ENCODE peak calls at places on chromosome 22, in seven cellular contexts. One of them, this sample, is unnamed.

GRCh38 chr22:24758164-24758799 is 16.2 kb downstream of the PIWIL3 start:
- DNase-seq in PC-3: peak; percentile 68
- DNase-seq in right cardiac atrium: peak; percentile 46
- DNase-seq in adrenal gland: peak; percentile 59
- DNase-seq in Peyer's patch: no peak
- DNase-seq in Caco-2: peak; percentile 68
- DNase-seq in upper lobe of left lung: peak; percentile 25
- DNase-seq in this sample: peak; percentile 81

GRCh38 chr22:49583886-49584505 is 243.7 kb downstream of the BRD1 start:
- DNase-seq in PC-3: no peak
- DNase-seq in right cardiac atrium: no peak
- DNase-seq in Caco-2: no peak
- DNase-seq in adrenal gland: no peak
- DNase-seq in Peyer's patch: peak; percentile 22
- DNase-seq in upper lobe of left lung: no peak
- DNase-seq in this sample: no peak

GRCh38 chr22:23608583-23608982 is 23.5 kb downstream of the DRICH1 start:
- DNase-seq in Caco-2: peak; percentile 53
- DNase-seq in upper lobe of left lung: no peak
- DNase-seq in PC-3: peak; percentile 4
- DNase-seq in right cardiac atrium: no peak
- DNase-seq in Peyer's patch: no peak
- DNase-seq in adrenal gland: no peak
- DNase-seq in this sample: peak; percentile 73

GRCh38 chr22:23862103-23862502 is 4.4 kb downstream of the SLC2A11 start:
- DNase-seq in right cardiac atrium: no peak
- DNase-seq in PC-3: peak; percentile 49
- DNase-seq in upper lobe of left lung: peak; percentile 40
- DNase-seq in adrenal gland: no peak
- DNase-seq in Caco-2: peak; percentile 73
- DNase-seq in Peyer's patch: no peak
- DNase-seq in this sample: peak; percentile 64

GRCh38 chr22:19177164-19178064 is 1.1 kb downstream of the SLC25A1 start:
- DNase-seq in PC-3: no peak
- DNase-seq in right cardiac atrium: no peak
- DNase-seq in Caco-2: no peak
- DNase-seq in Peyer's patch: no peak
- DNase-seq in adrenal gland: no peak
- DNase-seq in upper lobe of left lung: no peak
- DNase-seq in this sample: no peak

GRCh38 chr22:24977370-24978230 is 25.1 kb downstream of the KIAA1671 start:
- DNase-seq in PC-3: no peak
- DNase-seq in right cardiac atrium: peak; percentile 83
- DNase-seq in Peyer's patch: peak; percentile 70
- DNase-seq in Caco-2: no peak
- DNase-seq in adrenal gland: peak; percentile 52
- DNase-seq in upper lobe of left lung: peak; percentile 47
- DNase-seq in this sample: peak; percentile 33

GRCh38 chr22:29690481-29690880 is 29.3 kb upstream of the CABP7 start:
- DNase-seq in upper lobe of left lung: no peak
- DNase-seq in adrenal gland: no peak
- DNase-seq in right cardiac atrium: no peak
- DNase-seq in Peyer's patch: no peak
- DNase-seq in Caco-2: no peak
- DNase-seq in PC-3: no peak
- DNase-seq in this sample: peak; percentile 94

GRCh38 chr22:44067901-44068300 is 43.8 kb downstream of the PARVB start:
- DNase-seq in right cardiac atrium: no peak
- DNase-seq in Peyer's patch: no peak
- DNase-seq in PC-3: no peak
- DNase-seq in adrenal gland: no peak
- DNase-seq in Caco-2: no peak
- DNase-seq in upper lobe of left lung: no peak
- DNase-seq in this sample: no peak

GRCh38 chr22:26464312-26464711 is 19.3 kb downstream of the HPS4 start:
- DNase-seq in adrenal gland: no peak
- DNase-seq in upper lobe of left lung: no peak
- DNase-seq in PC-3: no peak
- DNase-seq in right cardiac atrium: peak; percentile 44
- DNase-seq in Caco-2: no peak
- DNase-seq in Peyer's patch: no peak
- DNase-seq in this sample: no peak

GRCh38 chr22:39984006-39984405 is 10.7 kb upstream of the FAM83F start:
- DNase-seq in adrenal gland: no peak
- DNase-seq in Peyer's patch: no peak
- DNase-seq in PC-3: no peak
- DNase-seq in Caco-2: no peak
- DNase-seq in upper lobe of left lung: no peak
- DNase-seq in right cardiac atrium: no peak
- DNase-seq in this sample: no peak

GRCh38 chr22:43957871-43958270 is 2.6 kb downstream of the SAMM50 start:
- DNase-seq in PC-3: peak; percentile 15
- DNase-seq in right cardiac atrium: no peak
- DNase-seq in upper lobe of left lung: no peak
- DNase-seq in Caco-2: no peak
- DNase-seq in Peyer's patch: no peak
- DNase-seq in adrenal gland: no peak
- DNase-seq in this sample: no peak

GRCh38 chr22:42743501-42743991 is 22.9 kb upstream of the A4GALT start:
- DNase-seq in Caco-2: no peak
- DNase-seq in PC-3: no peak
- DNase-seq in adrenal gland: no peak
- DNase-seq in right cardiac atrium: peak; percentile 94
- DNase-seq in upper lobe of left lung: peak; percentile 39
- DNase-seq in Peyer's patch: no peak
- DNase-seq in this sample: peak; percentile 95

GRCh38 chr22:48310740-48311139 is 1516.9 kb downstream of the BRD1 start:
- DNase-seq in Caco-2: no peak
- DNase-seq in adrenal gland: no peak
- DNase-seq in PC-3: no peak
- DNase-seq in right cardiac atrium: no peak
- DNase-seq in upper lobe of left lung: no peak
- DNase-seq in Peyer's patch: peak; percentile 11
- DNase-seq in this sample: no peak

GRCh38 chr22:29581799-29582198 is 886 bp upstream of the NIPSNAP1 start:
- DNase-seq in upper lobe of left lung: peak; percentile 69
- DNase-seq in right cardiac atrium: no peak
- DNase-seq in Peyer's patch: no peak
- DNase-seq in Caco-2: peak; percentile 69
- DNase-seq in PC-3: peak; percentile 84
- DNase-seq in adrenal gland: no peak
- DNase-seq in this sample: no peak

GRCh38 chr22:31846161-31847115 is 92.6 kb downstream of the DEPDC5 start:
- DNase-seq in right cardiac atrium: no peak
- DNase-seq in Peyer's patch: no peak
- DNase-seq in PC-3: no peak
- DNase-seq in upper lobe of left lung: no peak
- DNase-seq in Caco-2: peak; percentile 22
- DNase-seq in adrenal gland: no peak
- DNase-seq in this sample: no peak

GRCh38 chr22:26435327-26436093 is 6.5 kb downstream of the ASPHD2 start:
- DNase-seq in upper lobe of left lung: no peak
- DNase-seq in Peyer's patch: no peak
- DNase-seq in Caco-2: no peak
- DNase-seq in adrenal gland: no peak
- DNase-seq in PC-3: no peak
- DNase-seq in right cardiac atrium: no peak
- DNase-seq in this sample: no peak

GRCh38 chr22:48448821-48449220 is 1378.9 kb downstream of the BRD1 start:
- DNase-seq in right cardiac atrium: no peak
- DNase-seq in PC-3: no peak
- DNase-seq in upper lobe of left lung: peak; percentile 2
- DNase-seq in Caco-2: no peak
- DNase-seq in adrenal gland: no peak
- DNase-seq in Peyer's patch: no peak
- DNase-seq in this sample: no peak

GRCh38 chr22:24134090-24134846 is 47.0 kb upstream of the SUSD2 start:
- DNase-seq in right cardiac atrium: no peak
- DNase-seq in adrenal gland: no peak
- DNase-seq in PC-3: no peak
- DNase-seq in Peyer's patch: no peak
- DNase-seq in upper lobe of left lung: peak; percentile 58
- DNase-seq in Caco-2: no peak
- DNase-seq in this sample: no peak

GRCh38 chr22:30020511-30020910 is 59.8 kb upstream of the HORMAD2 start:
- DNase-seq in adrenal gland: no peak
- DNase-seq in upper lobe of left lung: no peak
- DNase-seq in PC-3: no peak
- DNase-seq in Caco-2: no peak
- DNase-seq in Peyer's patch: no peak
- DNase-seq in right cardiac atrium: no peak
- DNase-seq in this sample: no peak

GRCh38 chr22:49848690-49849160 is 4.9 kb upstream of the ZBED4 start:
- DNase-seq in right cardiac atrium: no peak
- DNase-seq in Peyer's patch: no peak
- DNase-seq in PC-3: no peak
- DNase-seq in adrenal gland: no peak
- DNase-seq in Caco-2: no peak
- DNase-seq in upper lobe of left lung: no peak
- DNase-seq in this sample: no peak

GRCh38 chr22:18997925-18998315 is 61.8 kb upstream of the PRODH start:
- DNase-seq in Peyer's patch: no peak
- DNase-seq in adrenal gland: no peak
- DNase-seq in upper lobe of left lung: peak; percentile 29
- DNase-seq in Caco-2: no peak
- DNase-seq in right cardiac atrium: no peak
- DNase-seq in PC-3: no peak
- DNase-seq in this sample: no peak

GRCh38 chr22:38097058-38097457 is 13.1 kb upstream of the SLC16A8 start:
- DNase-seq in Peyer's patch: no peak
- DNase-seq in adrenal gland: no peak
- DNase-seq in right cardiac atrium: no peak
- DNase-seq in Caco-2: no peak
- DNase-seq in PC-3: no peak
- DNase-seq in upper lobe of left lung: no peak
- DNase-seq in this sample: no peak
- H3K4me3 ChIP-seq in Peyer's patch: no peak overlapping the region
- H3K4me3 ChIP-seq in adrenal gland: no peak overlapping the region
- H3K4me3 ChIP-seq in right cardiac atrium: no peak overlapping the region
- H3K4me3 ChIP-seq in Caco-2: no peak overlapping the region
- H3K4me3 ChIP-seq in PC-3: no peak overlapping the region
- H3K4me3 ChIP-seq in upper lobe of left lung: no peak overlapping the region
- H3K4me3 ChIP-seq in this sample: peak overlapping the region; percentile 19

DNA sequence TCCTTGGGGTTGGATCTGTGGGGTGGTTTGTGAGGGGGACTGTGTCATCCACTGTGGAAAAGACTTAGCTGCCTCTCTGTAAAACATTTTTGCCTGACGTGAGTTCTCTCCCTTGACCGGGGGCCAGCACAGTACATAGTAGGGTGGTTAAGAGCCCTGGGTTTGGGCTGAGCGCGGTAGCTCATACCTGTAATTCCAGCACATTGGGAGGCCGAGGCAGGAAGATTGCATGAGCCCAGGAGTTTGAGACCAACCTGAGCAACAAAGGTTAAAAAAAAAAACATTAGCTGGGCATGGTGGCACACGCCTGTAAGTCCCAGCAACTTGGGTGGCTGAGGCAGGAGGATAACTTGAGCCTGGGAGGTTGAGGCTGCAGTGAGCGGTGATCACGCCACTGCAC is 74.7 kb upstream of the WNT7B start:
- DNase-seq in upper lobe of left lung: peak; percentile 16
- DNase-seq in PC-3: no peak
- DNase-seq in Caco-2: no peak
- DNase-seq in right cardiac atrium: no peak
- DNase-seq in adrenal gland: no peak
- DNase-seq in Peyer's patch: no peak
- DNase-seq in this sample: no peak
- H3K4me1 ChIP-seq in upper lobe of left lung: peaks cover 91% of the 10 kb centered on the region
- H3K4me1 ChIP-seq in PC-3: peaks cover 39% of the 10 kb centered on the region
- H3K4me1 ChIP-seq in Caco-2: no peaks in the 10 kb centered on the region
- H3K4me1 ChIP-seq in right cardiac atrium: peaks cover 21% of the 10 kb centered on the region
- H3K4me1 ChIP-seq in adrenal gland: peaks cover 52% of the 10 kb centered on the region
- H3K4me1 ChIP-seq in Peyer's patch: no peaks in the 10 kb centered on the region
- H3K4me1 ChIP-seq in this sample: peaks cover 7% of the 10 kb centered on the region

GRCh38 chr22:47035443-47035881 is 273.0 kb downstream of the TBC1D22A start:
- DNase-seq in upper lobe of left lung: no peak
- DNase-seq in right cardiac atrium: no peak
- DNase-seq in PC-3: no peak
- DNase-seq in Caco-2: no peak
- DNase-seq in adrenal gland: no peak
- DNase-seq in Peyer's patch: no peak
- DNase-seq in this sample: no peak

GRCh38 chr22:47034905-47035419 is 272.5 kb downstream of the TBC1D22A start:
- DNase-seq in PC-3: no peak
- DNase-seq in right cardiac atrium: no peak
- DNase-seq in upper lobe of left lung: no peak
- DNase-seq in Caco-2: no peak
- DNase-seq in adrenal gland: no peak
- DNase-seq in Peyer's patch: peak; percentile 46
- DNase-seq in this sample: no peak

GRCh38 chr22:47038206-47038835 is 275.9 kb downstream of the TBC1D22A start:
- DNase-seq in Caco-2: no peak
- DNase-seq in Peyer's patch: peak; percentile 39
- DNase-seq in PC-3: no peak
- DNase-seq in right cardiac atrium: no peak
- DNase-seq in adrenal gland: no peak
- DNase-seq in upper lobe of left lung: no peak
- DNase-seq in this sample: no peak

GRCh38 chr22:47036936-47037485 is 274.6 kb downstream of the TBC1D22A start:
- DNase-seq in upper lobe of left lung: no peak
- DNase-seq in PC-3: no peak
- DNase-seq in right cardiac atrium: no peak
- DNase-seq in adrenal gland: no peak
- DNase-seq in Caco-2: no peak
- DNase-seq in Peyer's patch: peak; percentile 27
- DNase-seq in this sample: no peak

GRCh38 chr22:47036352-47036751 is 273.9 kb downstream of the TBC1D22A start:
- DNase-seq in Peyer's patch: peak; percentile 46
- DNase-seq in PC-3: no peak
- DNase-seq in upper lobe of left lung: no peak
- DNase-seq in Caco-2: no peak
- DNase-seq in adrenal gland: no peak
- DNase-seq in right cardiac atrium: no peak
- DNase-seq in this sample: no peak
- H3K4me3 ChIP-seq in Peyer's patch: no peak overlapping the region
- H3K4me3 ChIP-seq in PC-3: no peak overlapping the region
- H3K4me3 ChIP-seq in upper lobe of left lung: no peak overlapping the region
- H3K4me3 ChIP-seq in Caco-2: no peak overlapping the region
- H3K4me3 ChIP-seq in adrenal gland: no peak overlapping the region
- H3K4me3 ChIP-seq in right cardiac atrium: no peak overlapping the region
- H3K4me3 ChIP-seq in this sample: no peak overlapping the region

DNA sequence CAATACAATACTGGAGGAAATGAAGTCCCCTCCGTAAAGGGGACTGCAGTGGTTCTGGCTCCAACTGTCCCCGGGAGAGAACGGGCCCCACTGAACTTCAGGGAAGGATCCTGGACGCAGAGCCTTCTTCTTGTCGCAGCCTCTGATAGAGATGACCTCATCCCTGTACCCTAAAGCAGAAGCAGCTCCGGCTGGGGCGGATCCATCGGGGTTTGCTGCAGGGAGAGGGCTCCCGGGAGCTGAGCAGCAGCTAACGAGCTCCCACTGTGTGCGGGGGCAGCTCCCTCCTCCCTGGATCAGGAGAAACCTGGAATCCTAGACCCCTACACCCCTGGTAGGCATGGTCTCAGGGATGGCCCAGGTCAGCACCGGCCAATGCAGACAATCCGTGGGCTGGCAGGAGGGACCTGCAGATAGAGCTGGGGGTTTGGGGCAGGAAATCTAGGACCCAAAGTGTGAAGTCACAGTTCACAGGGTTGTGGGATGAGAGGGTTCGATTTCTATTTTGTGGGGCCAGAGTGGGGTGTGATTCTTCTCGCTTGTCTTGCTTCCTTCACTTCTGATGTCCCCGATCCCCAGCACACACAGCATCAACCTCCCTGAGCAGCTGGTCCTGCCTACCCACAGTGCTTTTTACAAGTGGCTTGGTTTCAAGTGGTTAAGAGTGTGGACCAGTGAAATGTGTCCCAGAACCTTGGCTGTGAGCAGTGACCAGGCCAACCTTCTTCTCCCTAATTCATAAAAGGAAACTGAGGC is 12.9 kb downstream of the KIAA0930 start:
- DNase-seq in upper lobe of left lung: peak; percentile 68
- DNase-seq in PC-3: no peak
- DNase-seq in adrenal gland: no peak
- DNase-seq in Peyer's patch: no peak
- DNase-seq in right cardiac atrium: peak; percentile 41
- DNase-seq in Caco-2: no peak
- DNase-seq in this sample: no peak
- H3K4me1 ChIP-seq in upper lobe of left lung: peaks cover 54% of the 10 kb centered on the region
- H3K4me1 ChIP-seq in PC-3: no peaks in the 10 kb centered on the region
- H3K4me1 ChIP-seq in adrenal gland: peaks cover 21% of the 10 kb centered on the region
- H3K4me1 ChIP-seq in Peyer's patch: no peaks in the 10 kb centered on the region
- H3K4me1 ChIP-seq in right cardiac atrium: peaks cover 2% of the 10 kb centered on the region
- H3K4me1 ChIP-seq in Caco-2: no peaks in the 10 kb centered on the region
- H3K4me1 ChIP-seq in this sample: no peaks in the 10 kb centered on the region

This sample was measured in SJCRH30.